ENCODE peak calls at places on chromosomes 16 and 17, in eight cellular contexts. P, B, Z, O, R, S, C and N are unnamed samples.

GRCh38 chr16:59545666-59546065 is 811.5 kb upstream of the GOT2 start:
- DNase-seq in Z (no peak), P (peak), R (no peak), O (peak), S (no peak), B (no peak), C (no peak), N (no peak)

GRCh38 chr17:44556114-44556853 is 1.0 kb upstream of the FZD2 start:
- DNase-seq in Z (peak), O (peak), R (no peak), S (peak), B (peak), C (peak), P (peak), N (no peak)

GRCh38 chr17:42405963-42406495 is 17.0 kb downstream of the CAVIN1 start:
- DNase-seq in C (peak), B (peak), S (peak), Z (no peak), P (peak), O (peak), R (no peak), N (peak)

GRCh38 chr17:37405955-37406634 is 541 bp downstream of the ACACA start:
- DNase-seq in B (no peak), C (peak), P (peak), O (peak), S (no peak), Z (no peak), R (no peak), N (no peak)

GRCh38 chr16:27458196-27458728 is 56.3 kb downstream of the IL21R start:
- DNase-seq in C (no peak), Z (no peak), P (no peak), R (no peak), B (no peak), O (no peak), S (no peak), N (no peak)

GRCh38 chr16:54287758-54288591 is 1.4 kb upstream of the IRX3 start:
- DNase-seq in P (no peak), Z (no peak), C (no peak), S (no peak), B (no peak), O (no peak), R (no peak), N (no peak)

GRCh38 chr17:76529224-76529642 is 8.3 kb downstream of the CYGB start:
- DNase-seq in Z (no peak), R (no peak), O (peak), C (no peak), P (peak), S (no peak), B (no peak), N (no peak)

GRCh38 chr16:12171206-12171605 is 194.7 kb downstream of the SNX29 start:
- DNase-seq in P (peak), B (no peak), Z (no peak), R (peak), C (no peak), O (peak), S (no peak), N (no peak)